ENCODE peak calls at places on chromosome 19, in nine cellular contexts. L is Calu3, J is colonic mucosa, H is RWPE1, C is HFF-Myc, A is adrenal gland, R is neural crest cell, I is cardiac fibroblast, F is astrocyte of the spinal cord. Z is an unnamed sample.

GRCh38 chr19:54190942-54191670 is at the start of gene TSEN34:
- DNase-seq in L (peak), J (peak), H (peak), C (no peak), A (peak), R (peak), I (peak), F (no peak), Z (peak)

GRCh38 chr19:56566904-56567273 is 379 bp upstream of the ZNF470 start:
- DNase-seq in L (peak), J (peak), H (peak), C (peak), A (peak), R (peak), I (peak), F (no peak), Z (no peak)

GRCh38 chr19:40348961-40349507 is 539 bp downstream of the PLD3 start:
- DNase-seq in L (peak), J (no peak), H (peak), C (peak), A (no peak), R (no peak), I (peak), F (peak), Z (peak)

GRCh38 chr19:55077106-55077505 is 1.4 kb downstream of the EPS8L1 start:
- DNase-seq in L (no peak), J (no peak), H (no peak), C (no peak), A (no peak), R (no peak), I (no peak), F (no peak), Z (no peak)

GRCh38 chr19:13234518-13234917 is 84.3 kb downstream of the IER2 start:
- DNase-seq in L (peak), J (peak), H (peak), C (no peak), A (peak), R (peak), I (peak), F (peak), Z (no peak)

GRCh38 chr19:47603706-47604310 is 5.1 kb upstream of the BICRA start:
- DNase-seq in L (no peak), J (no peak), H (no peak), C (no peak), A (no peak), R (no peak), I (no peak), F (no peak), Z (no peak)

GRCh38 chr19:16885166-16885565 is 3.6 kb upstream of the F2RL3 start:
- DNase-seq in L (no peak), J (no peak), H (no peak), C (no peak), A (no peak), R (no peak), I (peak), F (no peak), Z (peak)

GRCh38 chr19:21202865-21203494 is 61.1 kb downstream of the ZNF431 start:
- DNase-seq in L (no peak), J (no peak), H (peak), C (no peak), A (no peak), R (peak), I (peak), F (no peak), Z (peak)

GRCh38 chr19:53977991-53978731 is 13.3 kb upstream of the CACNG6 start:
- DNase-seq in L (no peak), J (no peak), H (peak), C (no peak), A (no peak), R (peak), I (peak), F (peak), Z (peak)

GRCh38 chr19:19436137-19436691 is 30.7 kb downstream of the GATAD2A start:
- DNase-seq in L (no peak), J (no peak), H (no peak), C (no peak), A (no peak), R (no peak), I (no peak), F (no peak), Z (no peak)

GRCh38 chr19:15288146-15288963 is 44.0 kb downstream of the BRD4 start:
- DNase-seq in L (no peak), J (no peak), H (no peak), C (peak), A (no peak), R (peak), I (no peak), F (peak), Z (no peak)

GRCh38 chr19:44904426-44904994 is 1.1 kb upstream of the APOE start:
- DNase-seq in L (no peak), J (no peak), H (no peak), C (no peak), A (peak), R (no peak), I (no peak), F (no peak), Z (no peak)
- TF ChIP-seq CTCF in L (no peak), J (no peak), H (peak), C (peak), A (peak), R (peak), I (no peak), F (peak), Z (peak)

GRCh38 chr19:32750441-32751055 is 31.0 kb downstream of the TDRD12 start:
- DNase-seq in L (no peak), J (no peak), H (no peak), C (no peak), A (no peak), R (no peak), I (no peak), F (no peak), Z (no peak)

GRCh38 chr19:32748948-32749347 is 29.4 kb downstream of the TDRD12 start:
- DNase-seq in L (no peak), J (no peak), H (no peak), C (no peak), A (no peak), R (no peak), I (no peak), F (no peak), Z (no peak)

GRCh38 chr19:32751066-32751465 is 31.5 kb downstream of the TDRD12 start:
- DNase-seq in L (no peak), J (no peak), H (no peak), C (no peak), A (no peak), R (no peak), I (no peak), F (no peak), Z (no peak)

GRCh38 chr19:32749361-32749760 is 29.8 kb downstream of the TDRD12 start:
- DNase-seq in L (no peak), J (no peak), H (no peak), C (no peak), A (no peak), R (no peak), I (no peak), F (no peak), Z (no peak)

GRCh38 chr19:32748497-32748896 is 28.9 kb downstream of the TDRD12 start:
- DNase-seq in L (peak), J (no peak), H (no peak), C (no peak), A (no peak), R (no peak), I (no peak), F (no peak), Z (no peak)
- TF ChIP-seq CTCF in L (no peak), J (no peak), H (no peak), C (no peak), A (no peak), R (no peak), I (no peak), F (peak), Z (no peak)

GRCh38 chr19:4258181-4258580 is 11.3 kb downstream of the YJU2 start:
- DNase-seq in L (no peak), J (no peak), H (no peak), C (no peak), A (no peak), R (no peak), I (no peak), F (no peak), Z (no peak)

GRCh38 chr19:4257025-4257424 is 10.1 kb downstream of the YJU2 start:
- DNase-seq in L (no peak), J (no peak), H (no peak), C (no peak), A (no peak), R (no peak), I (no peak), F (no peak), Z (no peak)

GRCh38 chr19:4260605-4261191 is 13.8 kb downstream of the YJU2 start:
- DNase-seq in L (no peak), J (no peak), H (no peak), C (no peak), A (no peak), R (no peak), I (no peak), F (no peak), Z (no peak)

DNA sequence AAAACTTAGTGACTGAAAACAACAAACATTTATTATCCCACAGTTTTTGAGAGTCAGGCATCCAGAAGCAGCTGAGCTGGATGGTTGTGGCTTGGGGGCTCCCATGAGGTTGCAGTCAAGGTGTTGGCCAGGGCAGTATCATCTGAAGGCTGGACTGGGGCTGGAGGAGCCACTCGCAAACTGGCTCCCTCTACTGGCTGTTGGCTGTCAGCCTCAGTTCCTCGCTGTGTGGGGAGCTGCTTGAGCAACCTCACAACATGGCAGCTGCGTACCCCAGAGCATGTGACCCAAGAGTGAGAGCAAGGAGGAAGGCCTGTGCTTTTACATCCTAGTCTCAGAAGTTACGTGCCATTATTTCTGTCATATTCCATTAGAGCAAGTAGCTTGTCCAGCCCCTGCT is 9.7 kb downstream of the YJU2 start:
- DNase-seq in L (no peak), J (no peak), H (no peak), C (no peak), A (no peak), R (no peak), I (peak), F (no peak), Z (no peak)
- TF ChIP-seq CTCF in L (no peak), J (no peak), H (no peak), C (peak), A (no peak), R (peak), I (peak), F (peak), Z (no peak)

DNA sequence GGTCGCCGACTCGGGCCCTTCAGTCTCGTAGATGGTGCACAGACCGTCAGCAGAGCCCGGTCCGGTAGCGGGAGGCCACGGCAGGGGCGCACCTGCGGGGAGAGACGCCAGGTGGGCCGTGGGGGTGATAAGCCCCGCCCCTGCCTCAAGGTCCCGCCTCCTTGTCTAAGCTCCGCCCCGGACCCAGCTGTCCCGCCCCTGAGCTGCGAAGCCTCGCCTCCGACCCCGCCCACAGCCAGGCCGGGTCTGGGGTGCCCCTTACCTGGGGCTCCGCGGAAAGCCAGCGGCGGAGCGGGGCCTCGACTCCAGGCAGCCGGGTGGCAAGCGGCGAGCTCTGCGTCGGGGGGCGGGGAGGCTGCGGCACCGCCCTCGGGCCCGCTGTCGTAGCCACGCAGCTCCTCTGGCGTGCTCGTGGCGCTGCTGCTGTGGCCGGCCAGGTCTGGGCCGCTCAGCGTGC is 4.7 kb downstream of the PRR36 start:
- DNase-seq in L (peak), J (peak), H (peak), C (no peak), A (peak), R (peak), I (peak), F (no peak), Z (peak)
- TF ChIP-seq CTCF in L (no peak), J (no peak), H (peak), C (no peak), A (peak), R (peak), I (no peak), F (no peak), Z (no peak)

GRCh38 chr19:51016798-51017683 is 2.5 kb downstream of the KLK10 start:
- DNase-seq in L (peak), J (no peak), H (peak), C (peak), A (no peak), R (peak), I (peak), F (no peak), Z (peak)
- TF ChIP-seq CTCF in L (peak), J (peak), H (peak), C (peak), A (peak), R (peak), I (peak), F (peak), Z (peak)

GRCh38 chr19:31249217-31249616 is 100.0 kb downstream of the TSHZ3 start:
- DNase-seq in L (no peak), J (no peak), H (no peak), C (no peak), A (no peak), R (no peak), I (no peak), F (no peak), Z (no peak)
- TF ChIP-seq CTCF in L (no peak), J (no peak), H (no peak), C (peak), A (no peak), R (no peak), I (peak), F (peak), Z (peak)

GRCh38 chr19:30090476-30090875 is 148.4 kb downstream of the URI1 start:
- DNase-seq in L (no peak), J (no peak), H (no peak), C (no peak), A (no peak), R (no peak), I (no peak), F (no peak), Z (no peak)
- TF ChIP-seq CTCF in L (no peak), J (no peak), H (no peak), C (no peak), A (no peak), R (no peak), I (no peak), F (no peak), Z (no peak)

GRCh38 chr19:42081584-42082258 is 5.8 kb downstream of the ZNF574 start:
- DNase-seq in L (peak), J (peak), H (peak), C (no peak), A (no peak), R (no peak), I (peak), F (peak), Z (peak)
- TF ChIP-seq CTCF in L (peak), J (peak), H (peak), C (peak), A (peak), R (peak), I (peak), F (peak), Z (peak)

GRCh38 chr19:5865772-5866171 is 4.6 kb downstream of the FUT5 start:
- DNase-seq in L (no peak), J (no peak), H (no peak), C (no peak), A (no peak), R (no peak), I (no peak), F (no peak), Z (no peak)
- TF ChIP-seq CTCF in L (no peak), J (no peak), H (no peak), C (no peak), A (no peak), R (no peak), I (no peak), F (no peak), Z (no peak)